ENCODE peak calls at places on chromosomes 12 and 14, in ten cellular contexts. One of them, this sample, is unnamed.

GRCh38 chr12:109998904-109999648 is at the start of gene ANKRD13A:
- ATAC-seq in heart right ventricle: peak; percentile 92
- ATAC-seq in lower lobe of right lung: peak; percentile 91
- ATAC-seq in A549: peak; percentile 85
- ATAC-seq in Panc1: peak; percentile 88
- ATAC-seq in psoas muscle: peak; percentile 89
- ATAC-seq in pancreas: peak; percentile 88
- ATAC-seq in HepG2: peak; percentile 77
- ATAC-seq in body of pancreas: peak; percentile 90
- ATAC-seq in K562: peak; percentile 80
- ATAC-seq in this sample: peak; percentile 93

GRCh38 chr12:9002335-9002734 is 13.0 kb downstream of the KLRG1 start:
- ATAC-seq in pancreas: no peak
- ATAC-seq in K562: no peak
- ATAC-seq in Panc1: no peak
- ATAC-seq in body of pancreas: no peak
- ATAC-seq in HepG2: no peak
- ATAC-seq in A549: no peak
- ATAC-seq in lower lobe of right lung: no peak
- ATAC-seq in psoas muscle: no peak
- ATAC-seq in heart right ventricle: no peak
- ATAC-seq in this sample: no peak

GRCh38 chr12:106644335-106645073 is 61.7 kb downstream of the RFX4 start:
- ATAC-seq in pancreas: peak; percentile 33
- ATAC-seq in lower lobe of right lung: peak; percentile 54
- ATAC-seq in heart right ventricle: peak; percentile 19
- ATAC-seq in body of pancreas: no peak
- ATAC-seq in A549: no peak
- ATAC-seq in psoas muscle: peak; percentile 43
- ATAC-seq in HepG2: peak; percentile 88
- ATAC-seq in K562: no peak
- ATAC-seq in Panc1: no peak
- ATAC-seq in this sample: peak; percentile 31

GRCh38 chr14:60931206-60931605 is 49.7 kb downstream of the TRMT5 start:
- ATAC-seq in body of pancreas: no peak
- ATAC-seq in heart right ventricle: no peak
- ATAC-seq in pancreas: no peak
- ATAC-seq in HepG2: no peak
- ATAC-seq in Panc1: no peak
- ATAC-seq in A549: no peak
- ATAC-seq in psoas muscle: peak; percentile 99
- ATAC-seq in K562: no peak
- ATAC-seq in lower lobe of right lung: no peak
- ATAC-seq in this sample: no peak

GRCh38 chr14:68309121-68309520 is 483.7 kb downstream of the ZFP36L1 start:
- ATAC-seq in K562: no peak
- ATAC-seq in body of pancreas: no peak
- ATAC-seq in heart right ventricle: no peak
- ATAC-seq in HepG2: no peak
- ATAC-seq in A549: no peak
- ATAC-seq in lower lobe of right lung: no peak
- ATAC-seq in Panc1: no peak
- ATAC-seq in psoas muscle: no peak
- ATAC-seq in pancreas: no peak
- ATAC-seq in this sample: no peak

GRCh38 chr12:53049582-53050318 is at the start of gene TNS2:
- ATAC-seq in pancreas: peak; percentile 3
- ATAC-seq in A549: peak; percentile 7
- ATAC-seq in heart right ventricle: peak; percentile 43
- ATAC-seq in lower lobe of right lung: peak; percentile 31
- ATAC-seq in body of pancreas: no peak
- ATAC-seq in K562: no peak
- ATAC-seq in Panc1: no peak
- ATAC-seq in HepG2: peak; percentile 37
- ATAC-seq in psoas muscle: peak; percentile 47
- ATAC-seq in this sample: peak; percentile 24

GRCh38 chr14:105061428-105062047 is 3.7 kb downstream of the GPR132 start:
- ATAC-seq in psoas muscle: peak; percentile 44
- ATAC-seq in heart right ventricle: peak; percentile 69
- ATAC-seq in lower lobe of right lung: peak; percentile 6
- ATAC-seq in A549: no peak
- ATAC-seq in pancreas: peak; percentile 10
- ATAC-seq in body of pancreas: no peak
- ATAC-seq in K562: peak; percentile 21
- ATAC-seq in HepG2: no peak
- ATAC-seq in Panc1: no peak
- ATAC-seq in this sample: peak; percentile 23

GRCh38 chr14:98711453-98711852 is 560.5 kb downstream of the BCL11B start:
- ATAC-seq in HepG2: no peak
- ATAC-seq in pancreas: no peak
- ATAC-seq in psoas muscle: no peak
- ATAC-seq in K562: no peak
- ATAC-seq in Panc1: no peak
- ATAC-seq in A549: no peak
- ATAC-seq in lower lobe of right lung: no peak
- ATAC-seq in body of pancreas: no peak
- ATAC-seq in heart right ventricle: no peak
- ATAC-seq in this sample: no peak

GRCh38 chr12:21337959-21338704 is 3.4 kb upstream of the SLCO1A2 start:
- ATAC-seq in Panc1: no peak
- ATAC-seq in heart right ventricle: no peak
- ATAC-seq in psoas muscle: no peak
- ATAC-seq in A549: no peak
- ATAC-seq in pancreas: no peak
- ATAC-seq in K562: no peak
- ATAC-seq in body of pancreas: no peak
- ATAC-seq in HepG2: no peak
- ATAC-seq in lower lobe of right lung: no peak
- ATAC-seq in this sample: no peak

GRCh38 chr14:87483651-87484260 is 509.2 kb downstream of the GALC start:
- ATAC-seq in A549: no peak
- ATAC-seq in heart right ventricle: no peak
- ATAC-seq in Panc1: no peak
- ATAC-seq in lower lobe of right lung: no peak
- ATAC-seq in pancreas: no peak
- ATAC-seq in body of pancreas: no peak
- ATAC-seq in K562: no peak
- ATAC-seq in HepG2: no peak
- ATAC-seq in psoas muscle: no peak
- ATAC-seq in this sample: no peak

GRCh38 chr14:102824832-102825231 is 47.6 kb downstream of the TRAF3 start:
- ATAC-seq in psoas muscle: peak; percentile 98
- ATAC-seq in A549: peak; percentile 50
- ATAC-seq in HepG2: no peak
- ATAC-seq in Panc1: no peak
- ATAC-seq in pancreas: no peak
- ATAC-seq in body of pancreas: no peak
- ATAC-seq in lower lobe of right lung: peak; percentile 26
- ATAC-seq in heart right ventricle: peak; percentile 98
- ATAC-seq in K562: no peak
- ATAC-seq in this sample: no peak

GRCh38 chr14:68854421-68854820 is 61.6 kb upstream of the ZFP36L1 start:
- ATAC-seq in HepG2: peak; percentile 28
- ATAC-seq in Panc1: no peak
- ATAC-seq in psoas muscle: no peak
- ATAC-seq in body of pancreas: no peak
- ATAC-seq in A549: no peak
- ATAC-seq in K562: peak; percentile 82
- ATAC-seq in pancreas: no peak
- ATAC-seq in lower lobe of right lung: no peak
- ATAC-seq in heart right ventricle: no peak
- ATAC-seq in this sample: no peak

GRCh38 chr12:40248585-40249297 is 23.9 kb downstream of the LRRK2 start:
- ATAC-seq in lower lobe of right lung: peak; percentile 30
- ATAC-seq in Panc1: no peak
- ATAC-seq in HepG2: no peak
- ATAC-seq in pancreas: no peak
- ATAC-seq in heart right ventricle: no peak
- ATAC-seq in A549: peak; percentile 51
- ATAC-seq in body of pancreas: no peak
- ATAC-seq in psoas muscle: no peak
- ATAC-seq in K562: no peak
- ATAC-seq in this sample: no peak

GRCh38 chr12:56995201-56995929 is 11.0 kb downstream of the ZBTB39 start:
- ATAC-seq in lower lobe of right lung: no peak
- ATAC-seq in Panc1: peak; percentile 11
- ATAC-seq in HepG2: no peak
- ATAC-seq in K562: no peak
- ATAC-seq in body of pancreas: no peak
- ATAC-seq in A549: no peak
- ATAC-seq in heart right ventricle: no peak
- ATAC-seq in pancreas: no peak
- ATAC-seq in psoas muscle: no peak
- ATAC-seq in this sample: no peak

GRCh38 chr12:12608557-12608957 is 3.1 kb upstream of the CREBL2 start:
- ATAC-seq in heart right ventricle: no peak
- ATAC-seq in body of pancreas: no peak
- ATAC-seq in A549: no peak
- ATAC-seq in lower lobe of right lung: no peak
- ATAC-seq in HepG2: no peak
- ATAC-seq in Panc1: no peak
- ATAC-seq in K562: peak; percentile 8
- ATAC-seq in psoas muscle: no peak
- ATAC-seq in pancreas: no peak
- ATAC-seq in this sample: no peak
- TF ChIP-seq CTCF in heart right ventricle: no peak
- TF ChIP-seq CTCF in body of pancreas: peak; percentile 4
- TF ChIP-seq CTCF in A549: peak; percentile 42
- TF ChIP-seq CTCF in lower lobe of right lung: no peak
- TF ChIP-seq CTCF in HepG2: peak; percentile 58
- TF ChIP-seq CTCF in Panc1: no peak
- TF ChIP-seq CTCF in K562: no peak
- TF ChIP-seq CTCF in psoas muscle: no peak
- TF ChIP-seq CTCF in pancreas: no peak
- TF ChIP-seq CTCF in this sample: no peak

GRCh38 chr14:91027556-91027955 is 32.9 kb downstream of the RPS6KA5 start:
- ATAC-seq in K562: no peak
- ATAC-seq in Panc1: no peak
- ATAC-seq in HepG2: no peak
- ATAC-seq in body of pancreas: no peak
- ATAC-seq in pancreas: no peak
- ATAC-seq in psoas muscle: no peak
- ATAC-seq in heart right ventricle: no peak
- ATAC-seq in lower lobe of right lung: no peak
- ATAC-seq in A549: no peak
- ATAC-seq in this sample: no peak
- H3K27ac ChIP-seq in K562: no peak overlapping the region
- H3K27ac ChIP-seq in Panc1: no peak overlapping the region
- H3K27ac ChIP-seq in HepG2: no peak overlapping the region
- H3K27ac ChIP-seq in body of pancreas: no peak overlapping the region
- H3K27ac ChIP-seq in pancreas: no peak overlapping the region
- H3K27ac ChIP-seq in psoas muscle: no peak overlapping the region
- H3K27ac ChIP-seq in heart right ventricle: no peak overlapping the region
- H3K27ac ChIP-seq in lower lobe of right lung: no peak overlapping the region
- H3K27ac ChIP-seq in A549: no peak overlapping the region
- H3K27ac ChIP-seq in this sample: peak overlapping the region; percentile 69

DNA sequence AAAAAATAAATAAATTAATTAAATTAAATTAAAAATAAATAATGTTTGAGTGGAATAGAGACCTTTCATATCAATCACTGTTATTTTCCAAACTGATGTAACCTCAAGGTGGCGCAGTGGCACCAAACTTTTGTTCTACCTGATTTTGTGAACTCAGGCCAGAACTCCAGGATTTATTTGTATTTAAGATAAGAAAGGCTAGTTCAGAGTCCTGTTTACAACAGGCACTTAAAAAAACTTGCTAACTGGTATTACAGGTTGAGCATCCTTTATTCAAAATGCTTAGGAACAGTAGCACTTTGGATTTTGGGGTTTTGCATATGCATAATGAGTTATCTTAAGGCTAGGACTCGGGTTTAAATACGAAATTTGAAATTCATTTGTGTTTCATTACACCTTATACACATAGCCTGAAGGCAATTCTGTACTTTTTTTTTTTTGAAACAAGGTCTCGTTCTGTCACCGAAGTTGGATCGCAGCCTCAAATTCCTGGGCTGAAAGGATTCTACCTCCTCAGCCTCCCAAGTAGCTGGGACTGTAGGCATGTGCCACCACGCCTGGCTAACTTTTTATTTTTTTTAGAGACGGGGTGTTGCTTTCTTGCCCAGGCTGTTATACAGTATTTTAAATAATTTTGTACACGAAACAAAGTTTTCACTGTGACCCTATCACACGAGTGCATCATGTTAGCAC is 32.4 kb downstream of the YY1 start:
- ATAC-seq in pancreas: peak; percentile 95
- ATAC-seq in HepG2: peak; percentile 46
- ATAC-seq in psoas muscle: no peak
- ATAC-seq in K562: no peak
- ATAC-seq in body of pancreas: peak; percentile 97
- ATAC-seq in lower lobe of right lung: peak; percentile 93
- ATAC-seq in heart right ventricle: peak; percentile 31
- ATAC-seq in A549: peak; percentile 43
- ATAC-seq in Panc1: no peak
- ATAC-seq in this sample: no peak
- TF ChIP-seq CTCF in pancreas: peak; percentile 12
- TF ChIP-seq CTCF in HepG2: peak; percentile 63
- TF ChIP-seq CTCF in psoas muscle: no peak
- TF ChIP-seq CTCF in K562: peak; percentile 13
- TF ChIP-seq CTCF in body of pancreas: peak; percentile 87
- TF ChIP-seq CTCF in lower lobe of right lung: peak; percentile 47
- TF ChIP-seq CTCF in heart right ventricle: no peak
- TF ChIP-seq CTCF in A549: peak; percentile 55
- TF ChIP-seq CTCF in Panc1: peak; percentile 52
- TF ChIP-seq CTCF in this sample: peak; percentile 39

GRCh38 chr12:125121095-125121494 is 55.9 kb downstream of the AACS start:
- ATAC-seq in Panc1: no peak
- ATAC-seq in K562: no peak
- ATAC-seq in HepG2: no peak
- ATAC-seq in heart right ventricle: peak; percentile 12
- ATAC-seq in body of pancreas: no peak
- ATAC-seq in psoas muscle: no peak
- ATAC-seq in lower lobe of right lung: peak; percentile 50
- ATAC-seq in A549: no peak
- ATAC-seq in pancreas: peak; percentile 29
- ATAC-seq in this sample: no peak

GRCh38 chr12:125120566-125120965 is 55.3 kb downstream of the AACS start:
- ATAC-seq in pancreas: no peak
- ATAC-seq in K562: no peak
- ATAC-seq in A549: no peak
- ATAC-seq in body of pancreas: no peak
- ATAC-seq in Panc1: no peak
- ATAC-seq in heart right ventricle: no peak
- ATAC-seq in lower lobe of right lung: no peak
- ATAC-seq in HepG2: no peak
- ATAC-seq in psoas muscle: no peak
- ATAC-seq in this sample: no peak

GRCh38 chr12:125122668-125123067 is 57.4 kb downstream of the AACS start:
- ATAC-seq in Panc1: no peak
- ATAC-seq in HepG2: no peak
- ATAC-seq in lower lobe of right lung: no peak
- ATAC-seq in body of pancreas: no peak
- ATAC-seq in heart right ventricle: no peak
- ATAC-seq in psoas muscle: no peak
- ATAC-seq in pancreas: no peak
- ATAC-seq in A549: no peak
- ATAC-seq in K562: peak; percentile 44
- ATAC-seq in this sample: no peak

GRCh38 chr12:125125271-125125670 is 60.0 kb downstream of the AACS start:
- ATAC-seq in K562: no peak
- ATAC-seq in pancreas: no peak
- ATAC-seq in body of pancreas: no peak
- ATAC-seq in heart right ventricle: no peak
- ATAC-seq in HepG2: no peak
- ATAC-seq in A549: no peak
- ATAC-seq in lower lobe of right lung: no peak
- ATAC-seq in psoas muscle: no peak
- ATAC-seq in Panc1: no peak
- ATAC-seq in this sample: no peak

GRCh38 chr12:125124320-125124966 is 59.2 kb downstream of the AACS start:
- ATAC-seq in lower lobe of right lung: peak; percentile 86
- ATAC-seq in HepG2: no peak
- ATAC-seq in heart right ventricle: no peak
- ATAC-seq in body of pancreas: peak; percentile 52
- ATAC-seq in K562: no peak
- ATAC-seq in A549: no peak
- ATAC-seq in psoas muscle: no peak
- ATAC-seq in pancreas: peak; percentile 90
- ATAC-seq in Panc1: no peak
- ATAC-seq in this sample: no peak
- H3K27ac ChIP-seq in lower lobe of right lung: peak overlapping the region; percentile 36
- H3K27ac ChIP-seq in HepG2: no peak overlapping the region
- H3K27ac ChIP-seq in heart right ventricle: no peak overlapping the region
- H3K27ac ChIP-seq in body of pancreas: no peak overlapping the region
- H3K27ac ChIP-seq in K562: no peak overlapping the region
- H3K27ac ChIP-seq in A549: no peak overlapping the region
- H3K27ac ChIP-seq in psoas muscle: no peak overlapping the region
- H3K27ac ChIP-seq in pancreas: no peak overlapping the region
- H3K27ac ChIP-seq in Panc1: no peak overlapping the region
- H3K27ac ChIP-seq in this sample: no peak overlapping the region